ENCODE peak calls at places on chromosomes 4 and X, in nine cellular contexts. F is stimulated activated CD4-positive, alpha-beta T cell treated with anti-CD3 and anti-CD28 coated beads, Interleukin-2, amount 100 ng/mL, for 48 hours; Q is activated CD4-positive, alpha-beta T cell treated with anti-CD3 and anti-CD28 coated beads, Interleukin-2, amount 50 U/mL, for 1 hour; Y is IMR-90; O is EL; T is AG08395; G is ovary; C is NCI-H510A treated with DMSO at 0.1 percent for 48 hours; E is lower leg skin. B is an unnamed sample.

GRCh38 chr4:7155611-7156071 is 36.7 kb upstream of the SORCS2 start:
- DNase-seq in F (no peak), Q (no peak), Y (no peak), O (no peak), T (peak), G (peak), C (no peak), E (no peak), B (no peak)

GRCh38 chrX:45771114-45771513 is 570.4 kb upstream of the DIPK2B start:
- DNase-seq in F (no peak), Q (no peak), Y (peak), O (peak), T (peak), G (peak), C (no peak), E (no peak), B (no peak)

GRCh38 chr4:24969486-24969885 is 56.6 kb upstream of the CCDC149 start:
- DNase-seq in F (no peak), Q (no peak), Y (no peak), O (no peak), T (no peak), G (no peak), C (no peak), E (no peak), B (no peak)

GRCh38 chrX:20988118-20988517 is 386.1 kb upstream of the CNKSR2 start:
- DNase-seq in F (no peak), Q (no peak), Y (no peak), O (peak), T (peak), G (no peak), C (no peak), E (no peak), B (no peak)

GRCh38 chr4:82469776-82470345 is 39.5 kb downstream of the ENOPH1 start:
- DNase-seq in F (no peak), Q (no peak), Y (peak), O (peak), T (peak), G (peak), C (no peak), E (no peak), B (no peak)

GRCh38 chr4:13384055-13384454 is 100.1 kb downstream of the RAB28 start:
- DNase-seq in F (no peak), Q (no peak), Y (no peak), O (no peak), T (no peak), G (no peak), C (no peak), E (no peak), B (no peak)

GRCh38 chr4:74120086-74120485 is 21.1 kb upstream of the CXCL2 start:
- DNase-seq in F (no peak), Q (no peak), Y (no peak), O (no peak), T (no peak), G (no peak), C (no peak), E (no peak), B (no peak)

GRCh38 chr4:110619401-110620247 is 3.3 kb downstream of the PITX2 start:
- DNase-seq in F (no peak), Q (no peak), Y (no peak), O (no peak), T (no peak), G (no peak), C (no peak), E (no peak), B (no peak)

GRCh38 chr4:85869156-85869555 is 394.2 kb downstream of the ARHGAP24 start:
- DNase-seq in F (no peak), Q (no peak), Y (no peak), O (no peak), T (no peak), G (no peak), C (no peak), E (no peak), B (no peak)

GRCh38 chrX:2656243-2656836 is 34.8 kb upstream of the CD99 start:
- DNase-seq in F (no peak), Q (no peak), Y (no peak), O (no peak), T (no peak), G (no peak), C (no peak), E (no peak), B (no peak)

GRCh38 chr4:71189471-71189870 is 149.3 kb upstream of the SLC4A4 start:
- DNase-seq in F (no peak), Q (no peak), Y (peak), O (peak), T (no peak), G (no peak), C (no peak), E (no peak), B (no peak)

GRCh38 chrX:41027388-41027787 is 57.9 kb upstream of the USP9X start:
- DNase-seq in F (no peak), Q (no peak), Y (peak), O (peak), T (peak), G (no peak), C (no peak), E (peak), B (peak)